ENCODE peak calls at places on chromosomes 2 and 18, in ten cellular contexts. One of them, this sample, is unnamed.

GRCh38 chr2:27369471-27370025 is 590 bp downstream of the EIF2B4 start:
- DNase-seq in upper lobe of right lung: no peak
- DNase-seq in CD4-positive, CD25-positive, alpha-beta regulatory T cell: no peak
- DNase-seq in A549: no peak
- DNase-seq in right cardiac atrium: peak; percentile 79
- DNase-seq in tibial artery: peak; percentile 62
- DNase-seq in transverse colon: no peak
- DNase-seq in aorta: no peak
- DNase-seq in cardiac muscle cell: no peak
- DNase-seq in kidney: no peak
- DNase-seq in this sample: peak; percentile 84

GRCh38 chr18:9826666-9827065 is 59.1 kb upstream of the TXNDC2 start:
- DNase-seq in upper lobe of right lung: no peak
- DNase-seq in CD4-positive, CD25-positive, alpha-beta regulatory T cell: no peak
- DNase-seq in A549: no peak
- DNase-seq in right cardiac atrium: no peak
- DNase-seq in tibial artery: no peak
- DNase-seq in transverse colon: no peak
- DNase-seq in aorta: no peak
- DNase-seq in cardiac muscle cell: no peak
- DNase-seq in kidney: no peak
- DNase-seq in this sample: no peak

GRCh38 chr18:30245756-30246515 is 796.6 kb downstream of the DSC3 start:
- DNase-seq in upper lobe of right lung: no peak
- DNase-seq in CD4-positive, CD25-positive, alpha-beta regulatory T cell: no peak
- DNase-seq in A549: no peak
- DNase-seq in right cardiac atrium: no peak
- DNase-seq in tibial artery: no peak
- DNase-seq in transverse colon: no peak
- DNase-seq in aorta: no peak
- DNase-seq in cardiac muscle cell: no peak
- DNase-seq in kidney: no peak
- DNase-seq in this sample: no peak

GRCh38 chr2:44805391-44805790 is 136.1 kb upstream of the SIX3 start:
- DNase-seq in upper lobe of right lung: no peak
- DNase-seq in CD4-positive, CD25-positive, alpha-beta regulatory T cell: no peak
- DNase-seq in A549: no peak
- DNase-seq in right cardiac atrium: no peak
- DNase-seq in tibial artery: no peak
- DNase-seq in transverse colon: no peak
- DNase-seq in aorta: no peak
- DNase-seq in cardiac muscle cell: no peak
- DNase-seq in kidney: no peak
- DNase-seq in this sample: no peak

GRCh38 chr2:45494978-45495293 is 116.1 kb downstream of the SRBD1 start:
- DNase-seq in upper lobe of right lung: no peak
- DNase-seq in CD4-positive, CD25-positive, alpha-beta regulatory T cell: no peak
- DNase-seq in A549: no peak
- DNase-seq in right cardiac atrium: no peak
- DNase-seq in tibial artery: no peak
- DNase-seq in transverse colon: no peak
- DNase-seq in aorta: no peak
- DNase-seq in cardiac muscle cell: no peak
- DNase-seq in kidney: no peak
- DNase-seq in this sample: no peak

GRCh38 chr2:31238126-31238905 is 4.4 kb downstream of the EHD3 start:
- DNase-seq in upper lobe of right lung: no peak
- DNase-seq in CD4-positive, CD25-positive, alpha-beta regulatory T cell: no peak
- DNase-seq in A549: no peak
- DNase-seq in right cardiac atrium: no peak
- DNase-seq in tibial artery: peak; percentile 36
- DNase-seq in transverse colon: no peak
- DNase-seq in aorta: no peak
- DNase-seq in cardiac muscle cell: no peak
- DNase-seq in kidney: peak; percentile 68
- DNase-seq in this sample: no peak

GRCh38 chr2:108616731-108617161 is 82.5 kb downstream of the LIMS1 start:
- DNase-seq in upper lobe of right lung: no peak
- DNase-seq in CD4-positive, CD25-positive, alpha-beta regulatory T cell: no peak
- DNase-seq in A549: no peak
- DNase-seq in right cardiac atrium: no peak
- DNase-seq in tibial artery: no peak
- DNase-seq in transverse colon: no peak
- DNase-seq in aorta: no peak
- DNase-seq in cardiac muscle cell: no peak
- DNase-seq in kidney: no peak
- DNase-seq in this sample: no peak

GRCh38 chr2:120760446-120761135 is 24.9 kb downstream of the GLI2 start:
- DNase-seq in upper lobe of right lung: peak; percentile 57
- DNase-seq in CD4-positive, CD25-positive, alpha-beta regulatory T cell: no peak
- DNase-seq in A549: no peak
- DNase-seq in right cardiac atrium: peak; percentile 62
- DNase-seq in tibial artery: peak; percentile 75
- DNase-seq in transverse colon: no peak
- DNase-seq in aorta: peak; percentile 86
- DNase-seq in cardiac muscle cell: no peak
- DNase-seq in kidney: peak; percentile 88
- DNase-seq in this sample: peak; percentile 79

GRCh38 chr2:212177724-212178123 is 360.9 kb downstream of the ERBB4 start:
- DNase-seq in upper lobe of right lung: no peak
- DNase-seq in CD4-positive, CD25-positive, alpha-beta regulatory T cell: no peak
- DNase-seq in A549: no peak
- DNase-seq in right cardiac atrium: no peak
- DNase-seq in tibial artery: no peak
- DNase-seq in transverse colon: no peak
- DNase-seq in aorta: no peak
- DNase-seq in cardiac muscle cell: peak; percentile 8
- DNase-seq in kidney: no peak
- DNase-seq in this sample: no peak

GRCh38 chr2:164388511-164388910 is 232.8 kb downstream of the GRB14 start:
- DNase-seq in upper lobe of right lung: no peak
- DNase-seq in CD4-positive, CD25-positive, alpha-beta regulatory T cell: no peak
- DNase-seq in A549: peak; percentile 64
- DNase-seq in right cardiac atrium: no peak
- DNase-seq in tibial artery: no peak
- DNase-seq in transverse colon: no peak
- DNase-seq in aorta: no peak
- DNase-seq in cardiac muscle cell: peak; percentile 5
- DNase-seq in kidney: no peak
- DNase-seq in this sample: no peak

GRCh38 chr2:33477473-33478468 is 1.3 kb downstream of the RASGRP3 start:
- DNase-seq in upper lobe of right lung: peak; percentile 67
- DNase-seq in CD4-positive, CD25-positive, alpha-beta regulatory T cell: no peak
- DNase-seq in A549: no peak
- DNase-seq in right cardiac atrium: peak; percentile 53
- DNase-seq in tibial artery: peak; percentile 60
- DNase-seq in transverse colon: peak; percentile 44
- DNase-seq in aorta: no peak
- DNase-seq in cardiac muscle cell: no peak
- DNase-seq in kidney: no peak
- DNase-seq in this sample: peak; percentile 73

GRCh38 chr2:124558277-124558676 is 533.2 kb downstream of the CNTNAP5 start:
- DNase-seq in upper lobe of right lung: no peak
- DNase-seq in CD4-positive, CD25-positive, alpha-beta regulatory T cell: no peak
- DNase-seq in A549: no peak
- DNase-seq in right cardiac atrium: no peak
- DNase-seq in tibial artery: no peak
- DNase-seq in transverse colon: no peak
- DNase-seq in aorta: no peak
- DNase-seq in cardiac muscle cell: peak; percentile 12
- DNase-seq in kidney: no peak
- DNase-seq in this sample: no peak

GRCh38 chr2:46299365-46300263 is 2.4 kb downstream of the EPAS1 start:
- DNase-seq in upper lobe of right lung: peak; percentile 87
- DNase-seq in CD4-positive, CD25-positive, alpha-beta regulatory T cell: no peak
- DNase-seq in A549: peak; percentile 77
- DNase-seq in right cardiac atrium: peak; percentile 80
- DNase-seq in tibial artery: peak; percentile 80
- DNase-seq in transverse colon: peak; percentile 77
- DNase-seq in aorta: peak; percentile 89
- DNase-seq in cardiac muscle cell: peak; percentile 57
- DNase-seq in kidney: peak; percentile 87
- DNase-seq in this sample: peak; percentile 88

GRCh38 chr2:160061533-160062282 is 707 bp downstream of the PLA2R1 start:
- DNase-seq in upper lobe of right lung: no peak
- DNase-seq in CD4-positive, CD25-positive, alpha-beta regulatory T cell: no peak
- DNase-seq in A549: no peak
- DNase-seq in right cardiac atrium: peak; percentile 24
- DNase-seq in tibial artery: peak; percentile 30
- DNase-seq in transverse colon: no peak
- DNase-seq in aorta: peak; percentile 80
- DNase-seq in cardiac muscle cell: no peak
- DNase-seq in kidney: peak; percentile 81
- DNase-seq in this sample: peak; percentile 69

GRCh38 chr2:158049129-158049855 is 52.4 kb upstream of the UPP2 start:
- DNase-seq in upper lobe of right lung: no peak
- DNase-seq in CD4-positive, CD25-positive, alpha-beta regulatory T cell: no peak
- DNase-seq in A549: no peak
- DNase-seq in right cardiac atrium: no peak
- DNase-seq in tibial artery: no peak
- DNase-seq in transverse colon: no peak
- DNase-seq in aorta: no peak
- DNase-seq in cardiac muscle cell: no peak
- DNase-seq in kidney: no peak
- DNase-seq in this sample: no peak

GRCh38 chr2:215498411-215498810 is 62.5 kb upstream of the FN1 start:
- DNase-seq in upper lobe of right lung: no peak
- DNase-seq in CD4-positive, CD25-positive, alpha-beta regulatory T cell: no peak
- DNase-seq in A549: peak; percentile 64
- DNase-seq in right cardiac atrium: no peak
- DNase-seq in tibial artery: no peak
- DNase-seq in transverse colon: no peak
- DNase-seq in aorta: no peak
- DNase-seq in cardiac muscle cell: no peak
- DNase-seq in kidney: no peak
- DNase-seq in this sample: no peak

GRCh38 chr2:195759877-195760276 is 102.9 kb downstream of the SLC39A10 start:
- DNase-seq in upper lobe of right lung: no peak
- DNase-seq in CD4-positive, CD25-positive, alpha-beta regulatory T cell: no peak
- DNase-seq in A549: no peak
- DNase-seq in right cardiac atrium: no peak
- DNase-seq in tibial artery: no peak
- DNase-seq in transverse colon: no peak
- DNase-seq in aorta: no peak
- DNase-seq in cardiac muscle cell: no peak
- DNase-seq in kidney: no peak
- DNase-seq in this sample: no peak

GRCh38 chr18:32760391-32760790 is 12.4 kb downstream of the KLHL14 start:
- DNase-seq in upper lobe of right lung: no peak
- DNase-seq in CD4-positive, CD25-positive, alpha-beta regulatory T cell: no peak
- DNase-seq in A549: no peak
- DNase-seq in right cardiac atrium: no peak
- DNase-seq in tibial artery: no peak
- DNase-seq in transverse colon: peak; percentile 39
- DNase-seq in aorta: no peak
- DNase-seq in cardiac muscle cell: no peak
- DNase-seq in kidney: no peak
- DNase-seq in this sample: no peak
- H3K4me1 ChIP-seq in upper lobe of right lung: no peaks in the 10 kb centered on the region
- H3K4me1 ChIP-seq in CD4-positive, CD25-positive, alpha-beta regulatory T cell: no peaks in the 10 kb centered on the region
- H3K4me1 ChIP-seq in A549: no peaks in the 10 kb centered on the region
- H3K4me1 ChIP-seq in right cardiac atrium: no peaks in the 10 kb centered on the region
- H3K4me1 ChIP-seq in tibial artery: no peaks in the 10 kb centered on the region
- H3K4me1 ChIP-seq in transverse colon: no peaks in the 10 kb centered on the region
- H3K4me1 ChIP-seq in aorta: no peaks in the 10 kb centered on the region
- H3K4me1 ChIP-seq in cardiac muscle cell: peaks cover 59% of the 10 kb centered on the region
- H3K4me1 ChIP-seq in kidney: no peaks in the 10 kb centered on the region
- H3K4me1 ChIP-seq in this sample: no peaks in the 10 kb centered on the region

GRCh38 chr2:68412127-68412819 is 47.2 kb downstream of the PLEK start:
- DNase-seq in upper lobe of right lung: no peak
- DNase-seq in CD4-positive, CD25-positive, alpha-beta regulatory T cell: no peak
- DNase-seq in A549: no peak
- DNase-seq in right cardiac atrium: no peak
- DNase-seq in tibial artery: no peak
- DNase-seq in transverse colon: no peak
- DNase-seq in aorta: no peak
- DNase-seq in cardiac muscle cell: peak; percentile 13
- DNase-seq in kidney: no peak
- DNase-seq in this sample: no peak
- H3K4me3 ChIP-seq in upper lobe of right lung: no peak overlapping the region
- H3K4me3 ChIP-seq in CD4-positive, CD25-positive, alpha-beta regulatory T cell: no peak overlapping the region
- H3K4me3 ChIP-seq in A549: no peak overlapping the region
- H3K4me3 ChIP-seq in right cardiac atrium: no peak overlapping the region
- H3K4me3 ChIP-seq in tibial artery: no peak overlapping the region
- H3K4me3 ChIP-seq in transverse colon: no peak overlapping the region
- H3K4me3 ChIP-seq in aorta: no peak overlapping the region
- H3K4me3 ChIP-seq in cardiac muscle cell: no peak overlapping the region
- H3K4me3 ChIP-seq in kidney: no peak overlapping the region
- H3K4me3 ChIP-seq in this sample: no peak overlapping the region

GRCh38 chr2:174615951-174616436 is 18.4 kb upstream of the WIPF1 start:
- DNase-seq in upper lobe of right lung: no peak
- DNase-seq in CD4-positive, CD25-positive, alpha-beta regulatory T cell: no peak
- DNase-seq in A549: peak; percentile 83
- DNase-seq in right cardiac atrium: peak; percentile 41
- DNase-seq in tibial artery: peak; percentile 54
- DNase-seq in transverse colon: no peak
- DNase-seq in aorta: no peak
- DNase-seq in cardiac muscle cell: no peak
- DNase-seq in kidney: no peak
- DNase-seq in this sample: no peak
- H3K4me1 ChIP-seq in upper lobe of right lung: peaks cover 20% of the 10 kb centered on the region
- H3K4me1 ChIP-seq in CD4-positive, CD25-positive, alpha-beta regulatory T cell: peaks cover 76% of the 10 kb centered on the region
- H3K4me1 ChIP-seq in A549: peaks cover 55% of the 10 kb centered on the region
- H3K4me1 ChIP-seq in right cardiac atrium: peaks cover 12% of the 10 kb centered on the region
- H3K4me1 ChIP-seq in tibial artery: peaks cover 27% of the 10 kb centered on the region
- H3K4me1 ChIP-seq in transverse colon: no peaks in the 10 kb centered on the region
- H3K4me1 ChIP-seq in aorta: peaks cover 2% of the 10 kb centered on the region
- H3K4me1 ChIP-seq in cardiac muscle cell: no peaks in the 10 kb centered on the region
- H3K4me1 ChIP-seq in kidney: peaks cover 12% of the 10 kb centered on the region
- H3K4me1 ChIP-seq in this sample: peaks cover 33% of the 10 kb centered on the region

DNA sequence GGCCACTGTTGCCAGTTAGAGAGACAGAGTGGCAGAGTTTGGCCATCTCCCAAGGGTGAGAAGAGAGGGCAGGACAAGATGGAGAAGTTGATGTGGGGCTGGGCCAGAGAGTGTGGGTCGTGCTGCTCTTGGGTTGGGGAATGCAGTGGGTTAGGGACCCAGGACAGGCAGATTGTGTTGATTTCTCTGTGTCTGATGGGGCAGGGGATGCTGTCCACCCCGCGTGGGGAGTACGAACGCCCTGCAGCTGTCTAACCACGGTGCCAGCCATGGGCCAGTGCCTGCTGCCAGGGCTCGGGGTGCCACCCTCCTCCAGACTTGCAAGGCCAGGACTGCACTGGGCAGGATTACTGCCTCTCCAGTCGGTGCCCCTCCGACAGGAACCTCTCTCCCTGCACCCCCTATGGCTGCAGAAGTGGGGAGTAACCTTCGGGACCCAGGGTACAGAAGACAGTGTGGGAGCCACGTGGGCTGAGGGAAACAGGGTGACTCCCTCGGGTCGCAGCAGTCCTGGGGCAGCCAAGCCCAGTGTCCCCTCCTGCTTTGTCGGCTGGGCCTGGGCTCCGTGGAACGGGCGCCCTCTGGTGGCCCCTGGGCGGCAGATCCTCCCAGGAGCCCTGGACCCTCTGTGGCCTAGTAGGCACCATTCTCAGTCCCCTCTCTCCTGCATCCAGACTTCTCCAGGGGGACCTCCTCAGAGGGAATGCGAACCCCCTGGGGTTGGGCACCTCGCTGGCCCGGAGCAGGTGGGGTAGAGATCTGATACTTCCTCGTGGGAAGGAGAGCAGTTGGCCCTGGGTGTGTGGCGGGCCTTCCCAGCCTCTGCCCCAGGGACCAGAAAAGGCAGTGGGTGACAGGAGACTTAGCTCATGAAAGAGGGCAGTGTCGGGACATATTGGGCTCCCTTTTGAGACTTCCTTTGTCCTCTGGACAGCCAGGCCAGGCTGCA is 2.7 kb downstream of the GPC1 start:
- DNase-seq in upper lobe of right lung: peak; percentile 85
- DNase-seq in CD4-positive, CD25-positive, alpha-beta regulatory T cell: peak; percentile 59
- DNase-seq in A549: peak; percentile 75
- DNase-seq in right cardiac atrium: peak; percentile 73
- DNase-seq in tibial artery: peak; percentile 52
- DNase-seq in transverse colon: peak; percentile 62
- DNase-seq in aorta: peak; percentile 90
- DNase-seq in cardiac muscle cell: peak; percentile 80
- DNase-seq in kidney: peak; percentile 90
- DNase-seq in this sample: peak; percentile 86
- H3K4me3 ChIP-seq in upper lobe of right lung: no peak overlapping the region
- H3K4me3 ChIP-seq in CD4-positive, CD25-positive, alpha-beta regulatory T cell: no peak overlapping the region
- H3K4me3 ChIP-seq in A549: peak overlapping the region; percentile 90
- H3K4me3 ChIP-seq in right cardiac atrium: no peak overlapping the region
- H3K4me3 ChIP-seq in tibial artery: peak overlapping the region; percentile 69
- H3K4me3 ChIP-seq in transverse colon: no peak overlapping the region
- H3K4me3 ChIP-seq in aorta: no peak overlapping the region
- H3K4me3 ChIP-seq in cardiac muscle cell: no peak overlapping the region
- H3K4me3 ChIP-seq in kidney: no peak overlapping the region
- H3K4me3 ChIP-seq in this sample: no peak overlapping the region

This sample was measured in sigmoid colon.